ENCODE peak calls at places on chromosome 22, in nine cellular contexts. L, Q, R, X, I, Y, P, J and O are unnamed samples.

GRCh38 chr22:32826537-32826936 is 25.0 kb downstream of the TIMP3 start:
- DNase-seq in L (no peak), Q (no peak), R (no peak), X (no peak), I (no peak), Y (no peak), P (no peak), J (no peak), O (no peak)

GRCh38 chr22:40107244-40107643 is 70.5 kb upstream of the TNRC6B start:
- DNase-seq in L (no peak), Q (no peak), R (no peak), X (peak; percentile 13), I (no peak), Y (no peak), P (no peak), J (no peak), O (no peak)

GRCh38 chr22:38246046-38246658 is 26.7 kb downstream of the TMEM184B start:
- DNase-seq in L (no peak), Q (no peak), R (no peak), X (no peak), I (no peak), Y (no peak), P (no peak), J (no peak), O (no peak)

GRCh38 chr22:41557401-41558240 is 3.2 kb upstream of the CSDC2 start:
- DNase-seq in L (peak; percentile 32), Q (peak; percentile 80), R (peak; percentile 86), X (peak; percentile 85), I (no peak), Y (no peak), P (no peak), J (peak; percentile 78), O (peak; percentile 49)

GRCh38 chr22:44424131-44424711 is 73.8 kb downstream of the RTL6 start:
- DNase-seq in L (no peak), Q (no peak), R (no peak), X (no peak), I (no peak), Y (no peak), P (no peak), J (no peak), O (no peak)

GRCh38 chr22:44931766-44932165 is 78.0 kb downstream of the PHF21B start:
- DNase-seq in L (no peak), Q (no peak), R (no peak), X (no peak), I (no peak), Y (no peak), P (no peak), J (no peak), O (no peak)

GRCh38 chr22:43474161-43475101 is 62.6 kb downstream of the MPPED1 start:
- DNase-seq in L (no peak), Q (no peak), R (no peak), X (no peak), I (peak; percentile 18), Y (no peak), P (no peak), J (no peak), O (no peak)

GRCh38 chr22:19022755-19023154 is 86.7 kb upstream of the PRODH start:
- DNase-seq in L (no peak), Q (no peak), R (no peak), X (no peak), I (no peak), Y (no peak), P (no peak), J (no peak), O (no peak)

GRCh38 chr22:44577391-44578114 is 79.5 kb upstream of the RTL6 start:
- DNase-seq in L (no peak), Q (no peak), R (no peak), X (no peak), I (no peak), Y (no peak), P (no peak), J (no peak), O (no peak)

GRCh38 chr22:36540867-36541642 is 12.1 kb upstream of the EIF3D start:
- DNase-seq in L (no peak), Q (peak; percentile 51), R (no peak), X (peak; percentile 38), I (no peak), Y (no peak), P (peak; percentile 77), J (no peak), O (no peak)

GRCh38 chr22:43006753-43007152 is 8.2 kb downstream of the PACSIN2 start:
- DNase-seq in L (no peak), Q (no peak), R (no peak), X (no peak), I (no peak), Y (no peak), P (no peak), J (no peak), O (no peak)

GRCh38 chr22:31244044-31244942 is 32.2 kb downstream of the LIMK2 start:
- DNase-seq in L (no peak), Q (peak; percentile 83), R (peak; percentile 60), X (peak; percentile 90), I (no peak), Y (peak; percentile 69), P (peak; percentile 68), J (no peak), O (peak; percentile 63)

GRCh38 chr22:46668116-46668515 is 47.9 kb downstream of the GRAMD4 start:
- DNase-seq in L (no peak), Q (no peak), R (no peak), X (no peak), I (no peak), Y (no peak), P (no peak), J (no peak), O (no peak)

GRCh38 chr22:35352214-35353111 is 28.4 kb upstream of the HMOX1 start:
- DNase-seq in L (peak; percentile 21), Q (peak; percentile 52), R (no peak), X (peak; percentile 35), I (peak; percentile 46), Y (peak; percentile 57), P (peak; percentile 19), J (peak; percentile 53), O (no peak)

GRCh38 chr22:47051435-47052175 is 289.2 kb downstream of the TBC1D22A start:
- DNase-seq in L (no peak), Q (no peak), R (no peak), X (no peak), I (no peak), Y (no peak), P (no peak), J (no peak), O (no peak)

GRCh38 chr22:17733484-17733883 is 40.8 kb downstream of the BID start:
- DNase-seq in L (no peak), Q (peak; percentile 28), R (peak; percentile 53), X (peak; percentile 35), I (no peak), Y (no peak), P (peak; percentile 26), J (no peak), O (peak; percentile 60)

GRCh38 chr22:20205464-20205963 is 54.7 kb upstream of the CCDC188 start:
- DNase-seq in L (no peak), Q (no peak), R (no peak), X (no peak), I (no peak), Y (no peak), P (no peak), J (no peak), O (no peak)

GRCh38 chr22:20206709-20207215 is 55.9 kb upstream of the CCDC188 start:
- DNase-seq in L (no peak), Q (peak; percentile 27), R (no peak), X (peak; percentile 42), I (peak; percentile 45), Y (no peak), P (no peak), J (peak; percentile 61), O (peak; percentile 11)

GRCh38 chr22:20207277-20208025 is 56.6 kb upstream of the CCDC188 start:
- DNase-seq in L (no peak), Q (no peak), R (no peak), X (no peak), I (no peak), Y (no peak), P (no peak), J (no peak), O (no peak)

GRCh38 chr22:20204821-20205220 is 54.0 kb upstream of the CCDC188 start:
- DNase-seq in L (no peak), Q (no peak), R (no peak), X (no peak), I (no peak), Y (peak; percentile 65), P (no peak), J (no peak), O (no peak)

GRCh38 chr22:20205964-20206708 is 55.3 kb upstream of the CCDC188 start:
- DNase-seq in L (no peak), Q (peak; percentile 74), R (peak; percentile 60), X (peak; percentile 72), I (peak; percentile 83), Y (peak; percentile 49), P (peak; percentile 48), J (peak; percentile 68), O (peak; percentile 34)
- TF ChIP-seq CTCF in L (no peak), Q (no peak), R (no peak), X (peak; percentile 20), I (no peak), Y (no peak), P (no peak), J (peak; percentile 35), O (no peak)

GRCh38 chr22:21726650-21727049 is 8.9 kb downstream of the YPEL1 start:
- DNase-seq in L (peak; percentile 31), Q (no peak), R (no peak), X (no peak), I (peak; percentile 55), Y (peak; percentile 40), P (peak; percentile 59), J (peak; percentile 29), O (no peak)
- TF ChIP-seq CTCF in L (peak; percentile 62), Q (peak; percentile 9), R (peak; percentile 28), X (peak; percentile 21), I (peak; percentile 33), Y (no peak), P (peak; percentile 61), J (peak; percentile 27), O (peak; percentile 62)

DNA sequence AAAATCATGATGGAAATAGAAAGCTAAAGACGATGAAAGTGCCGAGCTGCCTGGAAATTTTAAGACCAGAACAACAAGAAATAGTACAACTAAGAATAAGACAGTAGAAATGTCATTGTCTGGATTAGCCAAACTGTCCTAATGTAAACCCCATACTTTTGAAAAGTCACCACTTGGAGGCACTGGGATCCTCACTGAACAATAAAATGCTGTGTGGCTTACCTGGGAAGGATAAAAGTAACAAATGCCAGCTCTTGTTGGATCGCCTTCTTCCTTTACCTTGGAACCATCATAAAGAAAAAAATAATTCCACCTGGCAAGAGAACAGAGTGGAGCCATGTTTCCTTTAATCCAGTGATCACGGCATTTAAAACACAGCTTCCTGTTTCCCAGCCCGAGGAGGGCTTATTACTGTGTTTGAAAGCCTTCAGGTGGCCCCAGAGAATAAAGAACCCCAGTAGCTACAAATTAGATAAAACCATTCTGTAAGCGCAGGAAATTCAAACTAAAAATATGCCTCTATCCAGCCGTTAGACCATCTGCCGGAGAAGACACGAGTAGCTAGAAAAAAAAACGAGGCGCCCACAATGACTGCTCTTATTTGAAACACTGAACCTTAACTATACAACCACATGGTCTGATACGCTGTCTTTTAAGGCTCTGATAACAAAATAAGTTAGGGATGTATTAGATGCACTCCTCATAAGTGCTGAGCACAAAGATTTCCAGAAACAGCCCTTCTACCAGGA is 4.4 kb downstream of the HPS4 start:
- DNase-seq in L (no peak), Q (no peak), R (no peak), X (no peak), I (peak; percentile 40), Y (no peak), P (no peak), J (no peak), O (no peak)
- TF ChIP-seq CTCF in L (no peak), Q (no peak), R (no peak), X (no peak), I (no peak), Y (no peak), P (no peak), J (peak; percentile 15), O (no peak)

GRCh38 chr22:50696799-50697561 is 24.4 kb downstream of the SHANK3 start:
- DNase-seq in L (peak; percentile 44), Q (peak; percentile 11), R (no peak), X (no peak), I (no peak), Y (peak; percentile 72), P (peak; percentile 8), J (peak; percentile 20), O (no peak)
- TF ChIP-seq CTCF in L (peak; percentile 64), Q (peak; percentile 52), R (peak; percentile 67), X (peak; percentile 56), I (no peak), Y (peak; percentile 73), P (no peak), J (peak; percentile 33), O (peak; percentile 79)